ENCODE peak calls at places on chromosomes 11 and 22, in nine cellular contexts. One of them, this sample, is unnamed.

GRCh38 chr11:33978376-33978775 is 73.2 kb upstream of the CAPRIN1 start:
- DNase-seq in foreskin fibroblast: no peak
- DNase-seq in lower lobe of right lung: no peak
- DNase-seq in astrocyte of the spinal cord: no peak
- DNase-seq in hepatocyte: no peak
- DNase-seq in cardiac fibroblast: no peak
- DNase-seq in Panc1: no peak
- DNase-seq in cardiac muscle cell: no peak
- DNase-seq in brain microvascular endothelial cell: no peak
- DNase-seq in this sample: no peak

GRCh38 chr11:43681543-43681942 is 1.0 kb downstream of the HSD17B12 start:
- DNase-seq in foreskin fibroblast: no peak
- DNase-seq in lower lobe of right lung: no peak
- DNase-seq in astrocyte of the spinal cord: peak
- DNase-seq in hepatocyte: peak
- DNase-seq in cardiac fibroblast: no peak
- DNase-seq in Panc1: no peak
- DNase-seq in cardiac muscle cell: peak
- DNase-seq in brain microvascular endothelial cell: no peak
- DNase-seq in this sample: no peak

GRCh38 chr22:38348751-38349496 is 31.7 kb upstream of the CSNK1E start:
- DNase-seq in foreskin fibroblast: no peak
- DNase-seq in lower lobe of right lung: no peak
- DNase-seq in astrocyte of the spinal cord: no peak
- DNase-seq in hepatocyte: no peak
- DNase-seq in cardiac fibroblast: no peak
- DNase-seq in Panc1: no peak
- DNase-seq in cardiac muscle cell: no peak
- DNase-seq in brain microvascular endothelial cell: no peak
- DNase-seq in this sample: no peak

GRCh38 chr11:43736502-43737193 is 56.1 kb downstream of the HSD17B12 start:
- DNase-seq in foreskin fibroblast: no peak
- DNase-seq in lower lobe of right lung: no peak
- DNase-seq in astrocyte of the spinal cord: peak
- DNase-seq in hepatocyte: no peak
- DNase-seq in cardiac fibroblast: peak
- DNase-seq in Panc1: no peak
- DNase-seq in cardiac muscle cell: peak
- DNase-seq in brain microvascular endothelial cell: peak
- DNase-seq in this sample: peak

GRCh38 chr11:108887436-108888238 is 222.8 kb downstream of the DDX10 start:
- DNase-seq in foreskin fibroblast: peak
- DNase-seq in lower lobe of right lung: no peak
- DNase-seq in astrocyte of the spinal cord: peak
- DNase-seq in hepatocyte: no peak
- DNase-seq in cardiac fibroblast: peak
- DNase-seq in Panc1: no peak
- DNase-seq in cardiac muscle cell: no peak
- DNase-seq in brain microvascular endothelial cell: peak
- DNase-seq in this sample: no peak

GRCh38 chr11:79253280-79253679 is 187.6 kb downstream of the TENM4 start:
- DNase-seq in foreskin fibroblast: no peak
- DNase-seq in lower lobe of right lung: no peak
- DNase-seq in astrocyte of the spinal cord: no peak
- DNase-seq in hepatocyte: no peak
- DNase-seq in cardiac fibroblast: no peak
- DNase-seq in Panc1: no peak
- DNase-seq in cardiac muscle cell: no peak
- DNase-seq in brain microvascular endothelial cell: no peak
- DNase-seq in this sample: no peak

GRCh38 chr11:68661697-68662603 is 22.4 kb upstream of the GAL start:
- DNase-seq in foreskin fibroblast: no peak
- DNase-seq in lower lobe of right lung: no peak
- DNase-seq in astrocyte of the spinal cord: no peak
- DNase-seq in hepatocyte: no peak
- DNase-seq in cardiac fibroblast: no peak
- DNase-seq in Panc1: no peak
- DNase-seq in cardiac muscle cell: no peak
- DNase-seq in brain microvascular endothelial cell: no peak
- DNase-seq in this sample: no peak

GRCh38 chr22:44286673-44287072 is 26.1 kb downstream of the SHISAL1 start:
- DNase-seq in foreskin fibroblast: no peak
- DNase-seq in lower lobe of right lung: no peak
- DNase-seq in astrocyte of the spinal cord: no peak
- DNase-seq in hepatocyte: no peak
- DNase-seq in cardiac fibroblast: no peak
- DNase-seq in Panc1: no peak
- DNase-seq in cardiac muscle cell: no peak
- DNase-seq in brain microvascular endothelial cell: no peak
- DNase-seq in this sample: no peak

GRCh38 chr11:47616726-47617416 is 22.7 kb upstream of the C1QTNF4 start:
- DNase-seq in foreskin fibroblast: peak
- DNase-seq in lower lobe of right lung: no peak
- DNase-seq in astrocyte of the spinal cord: peak
- DNase-seq in hepatocyte: peak
- DNase-seq in cardiac fibroblast: peak
- DNase-seq in Panc1: peak
- DNase-seq in cardiac muscle cell: peak
- DNase-seq in brain microvascular endothelial cell: peak
- DNase-seq in this sample: no peak

GRCh38 chr11:12159351-12160099 is 49.1 kb downstream of the MICAL2 start:
- DNase-seq in foreskin fibroblast: peak
- DNase-seq in lower lobe of right lung: no peak
- DNase-seq in astrocyte of the spinal cord: peak
- DNase-seq in hepatocyte: peak
- DNase-seq in cardiac fibroblast: peak
- DNase-seq in Panc1: no peak
- DNase-seq in cardiac muscle cell: peak
- DNase-seq in brain microvascular endothelial cell: peak
- DNase-seq in this sample: no peak

GRCh38 chr11:129992161-129992944 is 10.3 kb downstream of the PRDM10 start:
- DNase-seq in foreskin fibroblast: no peak
- DNase-seq in lower lobe of right lung: no peak
- DNase-seq in astrocyte of the spinal cord: peak
- DNase-seq in hepatocyte: peak
- DNase-seq in cardiac fibroblast: peak
- DNase-seq in Panc1: no peak
- DNase-seq in cardiac muscle cell: peak
- DNase-seq in brain microvascular endothelial cell: no peak
- DNase-seq in this sample: peak

GRCh38 chr22:20155330-20156041 is 4.6 kb upstream of the CCDC188 start:
- DNase-seq in foreskin fibroblast: peak
- DNase-seq in lower lobe of right lung: peak
- DNase-seq in astrocyte of the spinal cord: peak
- DNase-seq in hepatocyte: no peak
- DNase-seq in cardiac fibroblast: peak
- DNase-seq in Panc1: no peak
- DNase-seq in cardiac muscle cell: no peak
- DNase-seq in brain microvascular endothelial cell: peak
- DNase-seq in this sample: no peak
- H3K4me3 ChIP-seq in foreskin fibroblast: peak
- H3K4me3 ChIP-seq in lower lobe of right lung: peak
- H3K4me3 ChIP-seq in astrocyte of the spinal cord: peak
- H3K4me3 ChIP-seq in hepatocyte: no peak
- H3K4me3 ChIP-seq in cardiac fibroblast: no peak
- H3K4me3 ChIP-seq in Panc1: no peak
- H3K4me3 ChIP-seq in cardiac muscle cell: no peak
- H3K4me3 ChIP-seq in brain microvascular endothelial cell: peak
- H3K4me3 ChIP-seq in this sample: no peak

DNA sequence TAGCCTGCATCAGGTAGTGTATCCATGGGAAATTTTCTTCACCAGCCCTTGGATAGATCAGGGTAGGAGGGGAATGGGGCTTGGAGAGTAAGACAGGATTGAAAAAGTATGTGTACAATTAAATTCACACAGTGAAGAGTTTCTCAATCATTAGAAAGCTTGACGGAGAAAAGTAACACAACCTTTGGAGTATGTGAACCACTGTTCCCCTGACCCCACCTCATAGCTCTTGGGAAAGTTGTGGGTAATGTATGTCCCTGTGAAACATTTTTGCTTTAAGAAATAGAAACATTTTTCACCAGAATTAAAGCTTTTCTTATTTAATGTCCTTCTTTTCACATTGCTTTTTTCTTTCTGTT is 297 bp upstream of the CASP1 start:
- DNase-seq in foreskin fibroblast: no peak
- DNase-seq in lower lobe of right lung: no peak
- DNase-seq in astrocyte of the spinal cord: no peak
- DNase-seq in hepatocyte: no peak
- DNase-seq in cardiac fibroblast: no peak
- DNase-seq in Panc1: no peak
- DNase-seq in cardiac muscle cell: no peak
- DNase-seq in brain microvascular endothelial cell: peak
- DNase-seq in this sample: no peak
- H3K4me3 ChIP-seq in foreskin fibroblast: peak
- H3K4me3 ChIP-seq in lower lobe of right lung: peak
- H3K4me3 ChIP-seq in astrocyte of the spinal cord: no peak
- H3K4me3 ChIP-seq in hepatocyte: no peak
- H3K4me3 ChIP-seq in cardiac fibroblast: no peak
- H3K4me3 ChIP-seq in Panc1: no peak
- H3K4me3 ChIP-seq in cardiac muscle cell: no peak
- H3K4me3 ChIP-seq in brain microvascular endothelial cell: no peak
- H3K4me3 ChIP-seq in this sample: no peak

GRCh38 chr11:486189-486588 is 20.9 kb downstream of the RNH1 start:
- DNase-seq in foreskin fibroblast: no peak
- DNase-seq in lower lobe of right lung: no peak
- DNase-seq in astrocyte of the spinal cord: no peak
- DNase-seq in hepatocyte: no peak
- DNase-seq in cardiac fibroblast: no peak
- DNase-seq in Panc1: no peak
- DNase-seq in cardiac muscle cell: no peak
- DNase-seq in brain microvascular endothelial cell: no peak
- DNase-seq in this sample: no peak
- H3K4me3 ChIP-seq in foreskin fibroblast: no peak
- H3K4me3 ChIP-seq in lower lobe of right lung: no peak
- H3K4me3 ChIP-seq in astrocyte of the spinal cord: no peak
- H3K4me3 ChIP-seq in hepatocyte: no peak
- H3K4me3 ChIP-seq in cardiac fibroblast: no peak
- H3K4me3 ChIP-seq in Panc1: no peak
- H3K4me3 ChIP-seq in cardiac muscle cell: no peak
- H3K4me3 ChIP-seq in brain microvascular endothelial cell: no peak
- H3K4me3 ChIP-seq in this sample: no peak

GRCh38 chr22:50602338-50602700 is 1.7 kb downstream of the MAPK8IP2 start:
- DNase-seq in foreskin fibroblast: no peak
- DNase-seq in lower lobe of right lung: no peak
- DNase-seq in astrocyte of the spinal cord: no peak
- DNase-seq in hepatocyte: no peak
- DNase-seq in cardiac fibroblast: no peak
- DNase-seq in Panc1: no peak
- DNase-seq in cardiac muscle cell: no peak
- DNase-seq in brain microvascular endothelial cell: no peak
- DNase-seq in this sample: no peak
- H3K4me3 ChIP-seq in foreskin fibroblast: no peak
- H3K4me3 ChIP-seq in lower lobe of right lung: no peak
- H3K4me3 ChIP-seq in astrocyte of the spinal cord: no peak
- H3K4me3 ChIP-seq in hepatocyte: no peak
- H3K4me3 ChIP-seq in cardiac fibroblast: no peak
- H3K4me3 ChIP-seq in Panc1: no peak
- H3K4me3 ChIP-seq in cardiac muscle cell: no peak
- H3K4me3 ChIP-seq in brain microvascular endothelial cell: no peak
- H3K4me3 ChIP-seq in this sample: no peak

DNA sequence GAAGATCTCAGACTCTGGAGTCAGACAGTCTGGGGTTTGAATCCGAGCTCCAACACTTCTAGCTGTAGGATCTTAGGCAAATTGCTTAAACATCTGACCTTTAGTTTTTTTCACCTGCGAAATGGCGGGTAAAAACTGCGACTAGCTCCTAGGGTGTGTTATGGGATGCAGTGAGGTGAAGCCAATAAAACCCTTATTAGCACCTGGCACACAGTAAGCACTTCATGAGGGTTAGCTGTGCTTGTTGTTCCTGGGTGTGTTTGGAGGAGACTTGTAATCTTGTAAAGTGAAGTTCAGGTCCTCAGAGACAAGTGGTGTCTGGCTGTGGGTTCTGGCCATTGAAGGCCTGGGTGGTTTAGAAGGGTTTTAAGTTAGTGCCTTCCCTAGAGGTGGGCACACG is 68.9 kb downstream of the ZBTB16 start:
- DNase-seq in foreskin fibroblast: no peak
- DNase-seq in lower lobe of right lung: no peak
- DNase-seq in astrocyte of the spinal cord: no peak
- DNase-seq in hepatocyte: no peak
- DNase-seq in cardiac fibroblast: no peak
- DNase-seq in Panc1: no peak
- DNase-seq in cardiac muscle cell: no peak
- DNase-seq in brain microvascular endothelial cell: no peak
- DNase-seq in this sample: no peak
- H3K4me3 ChIP-seq in foreskin fibroblast: no peak
- H3K4me3 ChIP-seq in lower lobe of right lung: no peak
- H3K4me3 ChIP-seq in astrocyte of the spinal cord: no peak
- H3K4me3 ChIP-seq in hepatocyte: no peak
- H3K4me3 ChIP-seq in cardiac fibroblast: no peak
- H3K4me3 ChIP-seq in Panc1: no peak
- H3K4me3 ChIP-seq in cardiac muscle cell: no peak
- H3K4me3 ChIP-seq in brain microvascular endothelial cell: no peak
- H3K4me3 ChIP-seq in this sample: no peak

GRCh38 chr11:66068154-66068821 is 1.8 kb upstream of the PACS1 start:
- DNase-seq in foreskin fibroblast: peak
- DNase-seq in lower lobe of right lung: peak
- DNase-seq in astrocyte of the spinal cord: peak
- DNase-seq in hepatocyte: peak
- DNase-seq in cardiac fibroblast: peak
- DNase-seq in Panc1: no peak
- DNase-seq in cardiac muscle cell: peak
- DNase-seq in brain microvascular endothelial cell: peak
- DNase-seq in this sample: no peak
- H3K4me3 ChIP-seq in foreskin fibroblast: no peak
- H3K4me3 ChIP-seq in lower lobe of right lung: no peak
- H3K4me3 ChIP-seq in astrocyte of the spinal cord: no peak
- H3K4me3 ChIP-seq in hepatocyte: no peak
- H3K4me3 ChIP-seq in cardiac fibroblast: no peak
- H3K4me3 ChIP-seq in Panc1: no peak
- H3K4me3 ChIP-seq in cardiac muscle cell: no peak
- H3K4me3 ChIP-seq in brain microvascular endothelial cell: no peak
- H3K4me3 ChIP-seq in this sample: no peak

This sample was measured in retinal pigment epithelial cell.